ENCODE peak calls at places on chromosomes 12 and 14, in nine cellular contexts. S is endothelial cell; I is heart left ventricle; Q is activated T-helper 1 cell treated with anti-CD3 and anti-CD28 coated beads, Interleukin-2, amount 50 U/mL, for 16 hours; L is astrocyte; B is hepatocyte; D is Right ventricle myocardium inferior; X is iPS-NIHi11; T is renal cortical epithelial cell. C is an unnamed sample.

GRCh38 chr12:63164911-63165310 is 13.9 kb upstream of the AVPR1A start:
- DNase-seq in S (no peak), I (no peak), Q (no peak), L (no peak), B (no peak), D (no peak), X (peak; percentile 39), T (peak; percentile 10), C (no peak)

GRCh38 chr12:114625294-114625851 is 58.6 kb downstream of the TBX3 start:
- DNase-seq in S (peak; percentile 79), I (peak; percentile 10), Q (no peak), L (peak; percentile 64), B (peak; percentile 87), D (no peak), X (peak; percentile 74), T (peak; percentile 11), C (peak; percentile 32)

GRCh38 chr12:54187075-54187474 is 1.7 kb downstream of the SMUG1 start:
- DNase-seq in S (no peak), I (no peak), Q (no peak), L (no peak), B (no peak), D (no peak), X (no peak), T (no peak), C (no peak)

GRCh38 chr12:53939141-53940108 is 794 bp downstream of the HOXC13 start:
- DNase-seq in S (peak; percentile 62), I (no peak), Q (no peak), L (no peak), B (peak; percentile 78), D (no peak), X (peak; percentile 49), T (no peak), C (no peak)

GRCh38 chr14:68199465-68200145 is 380.0 kb downstream of the RAD51B start:
- DNase-seq in S (peak; percentile 8), I (peak; percentile 66), Q (no peak), L (peak; percentile 87), B (no peak), D (peak; percentile 30), X (peak; percentile 53), T (peak; percentile 79), C (no peak)

GRCh38 chr12:22255097-22255496 is 79.4 kb downstream of the ST8SIA1 start:
- DNase-seq in S (no peak), I (no peak), Q (no peak), L (peak; percentile 45), B (peak; percentile 13), D (no peak), X (peak; percentile 19), T (peak; percentile 44), C (no peak)

GRCh38 chr12:39587247-39587646 is 32.4 kb downstream of the ABCD2 start:
- DNase-seq in S (no peak), I (no peak), Q (no peak), L (no peak), B (no peak), D (no peak), X (no peak), T (peak; percentile 9), C (no peak)

GRCh38 chr14:52640137-52640536 is 55.2 kb downstream of the ERO1A start:
- DNase-seq in S (no peak), I (no peak), Q (no peak), L (no peak), B (no peak), D (no peak), X (no peak), T (no peak), C (no peak)

GRCh38 chr12:131806654-131807053 is 21.5 kb upstream of the MMP17 start:
- DNase-seq in S (no peak), I (no peak), Q (no peak), L (no peak), B (no peak), D (no peak), X (no peak), T (no peak), C (no peak)

GRCh38 chr12:54195736-54196347 is 7.1 kb upstream of the SMUG1 start:
- DNase-seq in S (no peak), I (no peak), Q (no peak), L (peak; percentile 67), B (peak; percentile 73), D (no peak), X (no peak), T (no peak), C (peak; percentile 71)

GRCh38 chr12:30926243-30927209 is at the start of gene TSPAN11:
- DNase-seq in S (peak; percentile 65), I (peak; percentile 31), Q (no peak), L (peak; percentile 31), B (peak; percentile 79), D (no peak), X (peak; percentile 88), T (no peak), C (peak; percentile 33)

GRCh38 chr12:123027726-123028445 is 47.4 kb downstream of the ARL6IP4 start:
- DNase-seq in S (no peak), I (no peak), Q (no peak), L (no peak), B (no peak), D (no peak), X (peak; percentile 41), T (no peak), C (no peak)

GRCh38 chr14:91244501-91244901 is at the start of gene GPR68:
- DNase-seq in S (no peak), I (peak; percentile 52), Q (no peak), L (peak; percentile 69), B (peak; percentile 51), D (peak; percentile 76), X (peak; percentile 56), T (peak; percentile 59), C (no peak)

GRCh38 chr12:109951751-109952150 is 44.4 kb downstream of the GIT2 start:
- DNase-seq in S (no peak), I (peak; percentile 50), Q (no peak), L (peak; percentile 95), B (peak; percentile 21), D (peak; percentile 78), X (peak; percentile 42), T (peak; percentile 92), C (peak; percentile 75)

GRCh38 chr12:19074700-19075099 is 54.8 kb upstream of the PLEKHA5 start:
- DNase-seq in S (no peak), I (no peak), Q (no peak), L (peak; percentile 31), B (no peak), D (no peak), X (no peak), T (no peak), C (no peak)

GRCh38 chr12:67223225-67223624 is 45.9 kb upstream of the CAND1 start:
- DNase-seq in S (no peak), I (no peak), Q (no peak), L (no peak), B (no peak), D (no peak), X (no peak), T (peak; percentile 17), C (no peak)

GRCh38 chr14:71661441-71661840 is 270.8 kb upstream of the RGS6 start:
- DNase-seq in S (no peak), I (no peak), Q (no peak), L (no peak), B (no peak), D (no peak), X (no peak), T (no peak), C (no peak)

GRCh38 chr14:67526676-67527459 is 6.2 kb upstream of the PLEKHH1 start:
- DNase-seq in S (peak; percentile 42), I (peak; percentile 13), Q (no peak), L (peak; percentile 16), B (peak; percentile 68), D (no peak), X (peak; percentile 73), T (peak; percentile 59), C (peak; percentile 93)

GRCh38 chr14:23532658-23533057 is 18.9 kb downstream of the ZFHX2 start:
- DNase-seq in S (no peak), I (no peak), Q (no peak), L (no peak), B (no peak), D (no peak), X (no peak), T (no peak), C (no peak)

GRCh38 chr12:58540480-58541299 is 379.6 kb downstream of the LRIG3 start:
- DNase-seq in S (peak; percentile 75), I (peak; percentile 43), Q (no peak), L (peak; percentile 75), B (peak; percentile 89), D (peak; percentile 75), X (peak; percentile 68), T (peak; percentile 69), C (no peak)

GRCh38 chr12:41014643-41015020 is 173.5 kb upstream of the PDZRN4 start:
- DNase-seq in S (no peak), I (no peak), Q (no peak), L (peak; percentile 71), B (no peak), D (no peak), X (no peak), T (peak; percentile 42), C (no peak)

C was measured in HTR-8/SVneo.